ENCODE peak calls at places on chromosomes 7 and 10, in five cellular contexts. S is GM23338, R is tibial nerve, Z is lung, X is stomach. M is an unnamed sample.
A peak's percentile ranks its signal among the peaks of the same experiment; 100 is the strongest.

GRCh38 chr7:8094164-8095140 is 125.9 kb downstream of the GLCCI1 start:
- DNase-seq in S (no peak), X (no peak), Z (no peak), R (no peak), M (no peak)

GRCh38 chr7:11261470-11261869 is 287.8 kb downstream of the PHF14 start:
- DNase-seq in S (no peak), X (peak; percentile 34), Z (peak; percentile 32), R (no peak), M (no peak)

GRCh38 chr7:140317597-140317996 is 80.7 kb downstream of the SLC37A3 start:
- DNase-seq in S (no peak), Z (no peak), X (no peak), R (no peak), M (no peak)

GRCh38 chr10:102965455-102965854 is 47.4 kb downstream of the CNNM2 start:
- DNase-seq in Z (no peak), R (no peak), S (no peak), X (no peak), M (no peak)

GRCh38 chr10:35306852-35307251 is 29.5 kb upstream of the CCNY start:
- DNase-seq in Z (peak; percentile 45), S (no peak), R (no peak), X (peak; percentile 70), M (no peak)

GRCh38 chr7:42090806-42091205 is 146.2 kb downstream of the GLI3 start:
- DNase-seq in R (no peak), S (peak; percentile 39), X (no peak), Z (no peak), M (no peak)

GRCh38 chr7:101094791-101095375 is 9.6 kb downstream of the TRIM56 start:
- DNase-seq in Z (no peak), S (peak; percentile 87), R (no peak), X (peak; percentile 38), M (no peak)

GRCh38 chr10:77963901-77964300 is 37.3 kb upstream of the DLG5 start:
- DNase-seq in R (no peak), X (no peak), Z (no peak), S (no peak), M (no peak)

GRCh38 chr7:54663603-54664234 is 95.3 kb downstream of the SEC61G start:
- DNase-seq in R (no peak), X (no peak), Z (no peak), S (no peak), M (no peak)

GRCh38 chr7:92246363-92247101 is 758 bp downstream of the ANKIB1 start:
- DNase-seq in S (peak; percentile 77), Z (no peak), X (no peak), R (no peak), M (peak; percentile 62)

GRCh38 chr7:139738101-139738489 is 39.7 kb downstream of the HIPK2 start:
- DNase-seq in R (no peak), X (no peak), S (no peak), Z (no peak), M (no peak)

GRCh38 chr7:30038182-30038980 is 10.2 kb downstream of the PLEKHA8 start:
- DNase-seq in R (no peak), S (no peak), Z (no peak), X (no peak), M (no peak)

GRCh38 chr7:79130715-79131114 is 322.8 kb downstream of the MAGI2 start:
- DNase-seq in Z (no peak), X (no peak), S (no peak), R (no peak), M (no peak)

DNA sequence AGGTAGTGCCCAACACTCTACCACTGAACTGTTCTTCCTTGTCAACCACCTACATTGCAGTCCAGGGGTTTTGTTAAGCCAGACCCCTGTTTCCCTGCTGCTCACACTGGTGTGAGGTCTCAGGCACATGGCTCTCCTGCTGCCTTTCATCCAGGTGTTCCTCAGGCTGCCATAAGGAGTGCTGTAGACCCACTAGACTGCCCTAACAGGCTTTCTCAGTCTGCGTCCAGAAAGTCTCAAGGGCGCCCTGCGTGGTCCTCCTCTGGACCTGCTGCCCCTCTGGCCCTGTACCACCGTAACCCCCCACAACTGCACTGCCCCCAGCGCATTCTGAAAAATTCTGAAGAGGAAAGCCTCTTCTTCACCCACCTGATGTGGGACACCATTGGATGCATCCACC is 225.7 kb upstream of the ANKRD30A start:
- DNase-seq in Z (no peak), S (no peak), R (no peak), X (no peak), M (no peak)
- H3K4me1 ChIP-seq in Z (no peaks in the 10 kb centered on the region), S (no peaks in the 10 kb centered on the region), R (no peaks in the 10 kb centered on the region), X (no peaks in the 10 kb centered on the region), M (no peaks in the 10 kb centered on the region)

GRCh38 chr7:116871061-116871700 is 8.8 kb downstream of the CAPZA2 start:
- DNase-seq in R (no peak), Z (no peak), X (no peak), S (no peak), M (no peak)

GRCh38 chr7:116877443-116878217 is 15.2 kb downstream of the CAPZA2 start:
- DNase-seq in S (no peak), R (no peak), Z (no peak), X (no peak), M (no peak)

GRCh38 chr7:116872026-116872425 is 9.6 kb downstream of the CAPZA2 start:
- DNase-seq in R (no peak), X (no peak), S (no peak), Z (no peak), M (no peak)

GRCh38 chr7:116876664-116877442 is 14.5 kb downstream of the CAPZA2 start:
- DNase-seq in S (peak; percentile 27), Z (peak; percentile 51), X (peak; percentile 79), R (no peak), M (no peak)

GRCh38 chr7:116873619-116874018 is 11.2 kb downstream of the CAPZA2 start:
- DNase-seq in R (no peak), Z (no peak), X (no peak), S (no peak), M (no peak)
- H3K4me1 ChIP-seq in R (no peaks in the 10 kb centered on the region), Z (peaks cover 62% of the 10 kb centered on the region), X (peaks cover 97% of the 10 kb centered on the region), S (peaks cover 24% of the 10 kb centered on the region), M (no peaks in the 10 kb centered on the region)

GRCh38 chr10:96842896-96843723 is 11.0 kb downstream of the LCOR start:
- DNase-seq in R (no peak), X (no peak), S (no peak), Z (no peak), M (no peak)
- H3K4me1 ChIP-seq in R (peaks cover 13% of the 10 kb centered on the region), X (peaks cover 93% of the 10 kb centered on the region), S (peaks cover 14% of the 10 kb centered on the region), Z (peaks cover 13% of the 10 kb centered on the region), M (peaks cover 22% of the 10 kb centered on the region)

DNA sequence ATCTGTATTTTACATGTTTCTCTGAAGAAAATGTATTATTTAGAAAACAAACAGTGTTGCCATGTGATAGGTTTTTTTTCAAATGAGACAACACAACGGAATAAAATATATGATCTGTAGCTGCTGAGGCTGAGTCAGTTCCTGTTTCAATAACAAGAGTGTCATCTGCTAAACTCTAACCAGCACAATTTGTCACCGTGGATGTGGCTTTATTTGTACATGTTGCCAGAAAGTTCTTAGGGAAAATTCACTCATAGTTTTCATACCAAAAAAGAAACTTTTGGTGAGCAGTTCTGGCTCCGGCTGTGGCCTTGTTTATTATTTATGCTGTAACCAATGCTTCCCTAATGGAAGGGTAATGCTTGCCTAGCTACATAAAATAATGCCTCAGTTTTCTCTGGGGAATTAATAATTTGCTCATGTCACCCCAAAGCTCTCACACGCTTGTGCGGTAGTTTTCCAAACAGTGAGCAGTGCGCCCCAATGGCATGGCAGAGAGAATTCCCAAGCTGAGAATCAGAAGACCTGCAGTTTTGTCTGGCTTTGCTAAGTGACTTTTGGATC is 20.3 kb upstream of the KLF6 start:
- DNase-seq in S (no peak), R (no peak), Z (no peak), X (no peak), M (no peak)
- H3K4me1 ChIP-seq in S (peaks cover 10% of the 10 kb centered on the region), R (peaks cover 40% of the 10 kb centered on the region), Z (peaks cover 11% of the 10 kb centered on the region), X (peaks cover 76% of the 10 kb centered on the region), M (peaks cover 42% of the 10 kb centered on the region)

DNA sequence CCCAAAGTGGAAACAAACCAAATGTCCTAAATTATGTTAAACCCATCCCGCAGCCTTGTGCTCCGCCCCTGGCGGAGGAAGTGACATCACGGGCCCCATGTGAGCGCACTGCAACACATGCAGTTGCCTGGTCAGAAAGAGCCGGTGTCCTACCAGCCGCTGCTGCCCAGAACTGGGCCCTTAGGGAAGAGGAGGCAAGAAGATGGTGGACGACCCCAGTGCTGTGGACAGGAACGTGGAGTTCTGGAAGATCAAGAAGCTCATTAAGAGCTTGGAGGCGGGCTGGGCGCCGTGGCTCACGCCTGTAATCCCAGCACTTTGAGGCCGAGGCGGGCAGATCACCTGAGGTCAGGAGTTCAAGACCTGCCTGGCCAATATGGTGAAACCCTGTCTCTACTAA is 18.0 kb downstream of the RHEB start:
- DNase-seq in S (no peak), Z (no peak), X (no peak), R (no peak), M (no peak)
- H3K4me1 ChIP-seq in S (peaks cover 35% of the 10 kb centered on the region), Z (peaks cover 15% of the 10 kb centered on the region), X (peaks cover 85% of the 10 kb centered on the region), R (peaks cover 19% of the 10 kb centered on the region), M (no peaks in the 10 kb centered on the region)

GRCh38 chr10:79245539-79246208 is 101.6 kb upstream of the PPIF start:
- DNase-seq in R (no peak), S (no peak), X (no peak), Z (no peak), M (no peak)
- H3K4me1 ChIP-seq in R (peaks cover 81% of the 10 kb centered on the region), S (peaks cover 13% of the 10 kb centered on the region), X (peaks cover 94% of the 10 kb centered on the region), Z (peaks cover 23% of the 10 kb centered on the region), M (peaks cover 84% of the 10 kb centered on the region)

DNA sequence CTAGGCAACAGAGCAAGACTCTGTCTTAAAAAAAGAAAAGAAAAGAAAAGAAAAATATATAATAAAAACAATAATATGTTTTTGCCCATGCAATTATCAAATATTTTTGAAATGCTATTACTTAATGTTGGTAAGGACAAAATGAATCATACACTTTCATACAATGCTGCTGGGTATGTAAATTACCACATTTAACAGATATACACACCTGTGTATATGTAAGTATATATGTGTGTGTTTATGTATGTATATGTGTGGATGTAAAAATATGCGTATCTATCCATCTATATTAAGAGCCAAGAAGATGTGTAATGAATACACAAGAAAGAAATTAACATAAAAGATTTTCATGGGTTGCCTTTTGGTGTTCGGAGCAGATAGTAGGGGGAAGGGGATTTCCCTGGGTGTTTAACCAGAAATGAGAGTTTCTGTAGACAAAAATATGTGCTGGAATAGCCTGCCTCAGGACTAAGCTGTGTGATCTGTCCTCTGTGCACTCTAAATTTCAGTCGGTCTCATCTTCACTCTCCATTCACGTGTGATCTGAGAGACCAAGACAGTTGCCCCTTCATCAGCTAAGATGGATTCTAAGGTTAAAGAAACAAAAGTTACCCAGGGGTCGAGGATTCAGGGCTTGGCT is 61.2 kb downstream of the PRKCQ start:
- DNase-seq in R (no peak), Z (no peak), S (no peak), X (no peak), M (no peak)
- H3K4me1 ChIP-seq in R (no peaks in the 10 kb centered on the region), Z (no peaks in the 10 kb centered on the region), S (no peaks in the 10 kb centered on the region), X (no peaks in the 10 kb centered on the region), M (no peaks in the 10 kb centered on the region)

M was measured in tibial artery.